ENCODE peak calls at places on chromosomes 2 and 18, in four cellular contexts. N is HepG2, L is SK-N-SH, A is A549. S is an unnamed sample.

GRCh38 chr18:25239636-25240468 is 112.1 kb downstream of the ZNF521 start:
- DNase-seq in N (no peak), L (no peak), A (no peak), S (no peak)

GRCh38 chr2:202418511-202418910 is 42.4 kb downstream of the BMPR2 start:
- DNase-seq in A (no peak), N (no peak), L (no peak), S (no peak)

GRCh38 chr2:46106690-46107089 is 190.5 kb upstream of the EPAS1 start:
- DNase-seq in L (no peak), N (no peak), A (no peak), S (no peak)

GRCh38 chr2:96951125-96951654 is 35.2 kb downstream of the FAM178B start:
- DNase-seq in A (peak), N (peak), L (peak), S (no peak)

GRCh38 chr2:54249629-54250028 is 6.4 kb downstream of the TSPYL6 start:
- DNase-seq in N (no peak), A (no peak), L (no peak), S (no peak)

GRCh38 chr2:37809525-37809924 is 115.6 kb upstream of the RMDN2 start:
- DNase-seq in A (peak), L (peak), N (no peak), S (no peak)

GRCh38 chr2:100818606-100819364 is 1.2 kb upstream of the NPAS2 start:
- DNase-seq in N (peak), A (peak), L (peak), S (no peak)

GRCh38 chr2:217943379-217944321 is 59.1 kb downstream of the TNS1 start:
- DNase-seq in N (peak), L (peak), A (peak), S (no peak)

GRCh38 chr2:118505436-118505835 is 342.0 kb downstream of the EN1 start:
- DNase-seq in L (no peak), A (no peak), N (no peak), S (no peak)

GRCh38 chr18:13061630-13062189 is 70.5 kb downstream of the CEP192 start:
- DNase-seq in A (no peak), N (no peak), L (no peak), S (no peak)

GRCh38 chr2:197145471-197146056 is 165.0 kb downstream of the ANKRD44 start:
- DNase-seq in L (no peak), N (no peak), A (no peak), S (peak)

GRCh38 chr2:99481941-99482340 is 7.9 kb downstream of the REV1 start:
- DNase-seq in L (no peak), N (peak), A (peak), S (no peak)

GRCh38 chr2:131125195-131125757 is 20.1 kb downstream of the PLEKHB2 start:
- DNase-seq in A (no peak), L (no peak), N (peak), S (no peak)
- TF ChIP-seq SMC3 in A (no peak), L (no peak), N (no peak), S (no peak)

DNA sequence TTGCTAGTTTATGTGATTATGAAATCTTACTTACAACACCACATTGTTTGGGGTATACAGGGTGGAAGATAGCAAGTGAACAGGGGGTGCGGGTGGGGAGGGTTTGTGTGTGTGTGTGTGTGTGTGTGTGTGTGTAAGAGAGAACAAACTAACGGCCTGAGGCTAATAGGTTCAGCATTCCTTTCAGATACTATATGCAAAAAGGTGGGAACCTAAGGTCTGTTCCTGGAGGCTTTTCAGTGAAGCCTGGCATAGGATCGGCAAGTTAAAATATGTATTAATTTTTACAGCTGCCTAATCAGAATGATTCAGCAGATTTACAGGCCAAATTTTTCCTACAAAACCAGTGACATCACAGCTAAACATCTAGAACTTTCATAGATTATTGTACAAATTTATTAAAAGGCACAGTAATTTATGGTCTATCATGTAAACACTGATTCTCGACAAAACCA is 7.6 kb upstream of the SPDYA start:
- DNase-seq in A (peak), L (no peak), N (no peak), S (no peak)
- TF ChIP-seq SMC3 in A (no peak), L (no peak), N (no peak), S (no peak)

DNA sequence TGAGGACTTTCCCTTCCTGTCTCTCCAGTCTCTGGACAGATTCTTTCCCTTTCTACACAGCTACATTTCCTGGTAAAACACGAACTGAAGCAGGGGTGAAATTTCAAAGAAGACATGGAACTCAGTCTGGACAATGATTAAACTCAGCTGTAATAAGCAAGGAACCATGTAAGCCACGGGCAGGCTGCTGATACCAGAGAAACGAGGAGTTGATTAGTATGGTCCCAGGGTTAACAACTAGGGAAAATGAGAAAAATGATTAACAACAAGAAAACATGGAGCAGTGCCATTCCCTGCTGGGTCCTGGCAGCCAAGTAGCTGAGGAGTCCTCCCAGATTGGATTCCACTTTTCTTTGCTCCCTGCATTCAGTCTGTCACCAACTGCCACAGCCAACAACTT is 517.1 kb upstream of the KLHL29 start:
- DNase-seq in L (no peak), N (no peak), A (no peak), S (no peak)
- TF ChIP-seq SMC3 in L (no peak), N (no peak), A (no peak), S (no peak)

DNA sequence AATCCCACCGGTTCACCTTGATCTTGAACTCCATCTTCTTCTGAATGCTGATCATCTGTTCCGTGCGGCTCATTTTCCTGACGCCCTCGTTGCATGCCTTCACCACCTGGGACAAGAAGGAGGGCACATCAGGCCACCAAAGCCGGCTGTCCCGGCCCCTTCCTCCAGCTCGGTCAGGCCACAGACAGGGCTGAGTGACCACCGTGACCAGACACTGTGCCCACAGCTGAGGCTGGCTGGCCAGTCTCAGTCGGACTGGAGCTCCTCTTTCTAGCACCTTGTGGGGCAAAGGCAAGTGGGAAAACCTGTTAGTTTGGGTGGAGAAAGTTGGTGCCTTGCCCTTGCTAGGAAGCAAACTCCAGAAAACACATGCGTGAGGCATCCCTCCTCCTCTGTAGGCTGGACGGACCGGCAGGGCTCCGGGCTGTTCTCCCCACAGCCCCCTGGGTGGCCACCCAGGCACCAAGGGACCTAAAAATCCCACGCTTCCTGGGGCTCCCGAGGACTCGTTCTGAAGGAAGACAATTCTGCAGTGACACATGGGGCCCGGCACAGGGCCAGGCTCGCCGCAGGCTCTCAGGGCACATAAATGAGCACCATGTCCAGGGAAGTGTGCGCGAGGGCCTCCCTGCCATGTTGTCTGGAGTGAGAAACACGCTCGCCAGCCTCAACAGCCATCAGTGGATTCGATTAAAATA is 15.3 kb downstream of the SNORC start:
- DNase-seq in A (no peak), N (no peak), L (peak), S (no peak)
- TF ChIP-seq SMC3 in A (no peak), N (no peak), L (no peak), S (no peak)

GRCh38 chr2:74001121-74001520 is 16.4 kb downstream of the TET3 start:
- DNase-seq in A (no peak), L (no peak), N (no peak), S (no peak)

GRCh38 chr2:73997813-73998212 is 13.1 kb downstream of the TET3 start:
- DNase-seq in L (no peak), A (no peak), N (no peak), S (no peak)

GRCh38 chr2:73998451-73998850 is 13.7 kb downstream of the TET3 start:
- DNase-seq in A (no peak), L (no peak), N (no peak), S (no peak)

GRCh38 chr2:73999881-74000597 is 15.3 kb downstream of the TET3 start:
- DNase-seq in L (no peak), N (no peak), A (no peak), S (no peak)

GRCh38 chr2:73998933-73999332 is 14.2 kb downstream of the TET3 start:
- DNase-seq in N (no peak), A (no peak), L (no peak), S (no peak)
- TF ChIP-seq SMC3 in N (no peak), A (no peak), L (no peak), S (no peak)

GRCh38 chr2:69992310-69993047 is 31.0 kb upstream of the ASPRV1 start:
- DNase-seq in N (no peak), A (no peak), L (no peak), S (no peak)
- TF ChIP-seq SMC3 in N (no peak), A (no peak), L (no peak), S (no peak)

DNA sequence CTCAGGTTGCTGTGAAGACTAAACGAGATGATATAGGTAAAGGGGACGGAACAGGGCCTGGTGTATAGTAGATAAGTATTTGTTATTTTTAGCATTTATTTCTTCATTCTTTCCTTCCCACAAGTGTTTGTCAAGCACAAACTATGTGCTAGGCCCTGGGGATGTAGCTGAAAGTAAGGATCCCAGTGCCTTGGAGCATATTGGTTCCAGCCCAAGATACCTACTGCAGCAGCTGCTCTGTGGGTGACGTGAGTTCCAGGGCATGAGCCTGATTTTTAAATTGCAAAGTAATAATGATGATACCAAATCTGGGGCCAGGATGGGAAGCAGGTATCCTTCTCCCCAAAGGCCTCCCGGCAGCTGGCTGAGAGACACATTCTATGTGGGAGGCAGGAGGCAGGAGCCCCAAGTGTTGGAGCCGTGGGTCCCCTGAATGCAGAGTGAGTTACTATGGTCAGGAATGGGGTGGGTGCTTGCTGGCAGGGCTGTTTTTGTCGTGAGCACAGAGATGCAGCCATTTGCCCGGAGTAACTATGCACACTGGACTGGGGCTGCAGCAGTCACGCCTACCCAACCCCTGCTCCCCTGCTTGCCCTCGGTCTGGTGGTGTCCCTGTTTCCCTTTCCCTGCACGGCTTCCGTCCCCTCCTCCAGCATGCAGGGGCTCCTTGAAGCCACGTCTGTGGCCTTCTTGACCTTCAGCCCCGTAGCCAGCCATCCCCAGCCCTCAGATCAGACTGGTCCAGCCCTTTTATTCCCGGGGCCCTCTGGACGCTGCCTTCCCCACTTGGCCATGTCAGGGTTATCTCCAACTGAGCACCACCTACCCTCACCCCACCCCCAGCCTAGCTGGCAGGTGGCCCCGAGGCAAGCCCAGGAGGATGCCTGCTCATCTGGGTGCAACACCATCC is 52.4 kb downstream of the INHBB start:
- DNase-seq in N (no peak), A (peak), L (no peak), S (no peak)
- TF ChIP-seq SMC3 in N (no peak), A (no peak), L (no peak), S (no peak)